ENCODE peak calls at places on chromosomes 6 and 20, in ten cellular contexts. C, P, I, F, O, B, R, L, Y and S are unnamed samples.

GRCh38 chr6:156427345-156427744 is 349.8 kb upstream of the ARID1B start:
- DNase-seq in O (no peak), R (no peak), B (no peak), Y (peak), P (peak), L (peak), I (peak), C (no peak), F (no peak), S (peak)

GRCh38 chr6:36131517-36132220 is 1.4 kb downstream of the MAPK13 start:
- DNase-seq in L (no peak), C (no peak), O (no peak), I (peak), P (peak), B (peak), Y (peak), F (no peak), R (no peak), S (no peak)

GRCh38 chr20:58877374-58878360 is 25.2 kb downstream of the GNAS start:
- DNase-seq in L (no peak), B (no peak), Y (no peak), R (no peak), C (no peak), I (no peak), O (no peak), F (no peak), P (no peak), S (no peak)

GRCh38 chr6:75612434-75612833 is 10.8 kb downstream of the SENP6 start:
- DNase-seq in Y (no peak), L (no peak), P (no peak), I (no peak), O (no peak), B (no peak), C (no peak), F (no peak), R (no peak), S (no peak)

GRCh38 chr6:44431118-44431725 is 43.7 kb downstream of the CDC5L start:
- DNase-seq in C (peak), F (no peak), Y (peak), P (peak), I (peak), B (no peak), O (no peak), L (no peak), R (no peak), S (peak)

GRCh38 chr6:30889921-30890645 is 5.8 kb downstream of the DDR1 start:
- DNase-seq in R (no peak), L (no peak), I (no peak), F (no peak), B (no peak), P (peak), Y (peak), C (no peak), O (no peak), S (no peak)

GRCh38 chr6:91020741-91021140 is 433.9 kb upstream of the MAP3K7 start:
- DNase-seq in B (no peak), Y (no peak), O (no peak), R (no peak), I (no peak), P (no peak), L (no peak), C (no peak), F (no peak), S (no peak)

GRCh38 chr6:45613678-45614077 is 235.9 kb upstream of the SUPT3H start:
- DNase-seq in C (no peak), P (peak), I (peak), F (no peak), O (no peak), Y (peak), R (peak), B (no peak), L (no peak), S (no peak)

GRCh38 chr6:72826033-72826432 is 204.2 kb downstream of the KCNQ5 start:
- DNase-seq in L (no peak), R (no peak), C (no peak), O (no peak), I (peak), P (no peak), B (no peak), Y (no peak), F (no peak), S (no peak)

GRCh38 chr6:39951198-39951597 is 16.9 kb upstream of the MOCS1 start:
- DNase-seq in P (no peak), F (no peak), L (no peak), O (no peak), B (no peak), I (no peak), Y (no peak), C (no peak), R (no peak), S (no peak)

GRCh38 chr6:107982511-107982910 is 24.5 kb upstream of the SEC63 start:
- DNase-seq in F (no peak), C (no peak), L (no peak), I (no peak), P (no peak), B (no peak), R (no peak), Y (no peak), O (no peak), S (no peak)

GRCh38 chr6:115838763-115839401 is 221.8 kb downstream of the FRK start:
- DNase-seq in I (peak), P (peak), R (no peak), C (no peak), F (no peak), O (no peak), B (no peak), L (no peak), Y (peak), S (no peak)

GRCh38 chr6:157867155-157867559 is 44.1 kb downstream of the SNX9 start:
- DNase-seq in O (no peak), Y (no peak), C (no peak), R (no peak), P (peak), B (no peak), I (peak), L (no peak), F (no peak), S (no peak)

GRCh38 chr6:30725713-30726505 is 5.8 kb downstream of the TUBB start:
- DNase-seq in F (no peak), L (no peak), R (no peak), B (no peak), P (peak), O (no peak), C (no peak), Y (no peak), I (no peak), S (no peak)

GRCh38 chr6:35668708-35669440 is 19.8 kb downstream of the FKBP5 start:
- DNase-seq in O (no peak), P (no peak), F (no peak), R (no peak), L (no peak), C (no peak), I (no peak), B (no peak), Y (no peak), S (no peak)

GRCh38 chr6:164345340-164345739 is 930.8 kb downstream of the QKI start:
- DNase-seq in F (no peak), C (no peak), R (no peak), B (no peak), Y (no peak), I (no peak), L (no peak), P (no peak), O (no peak), S (no peak)

GRCh38 chr6:142874676-142875075 is 70.3 kb downstream of the HIVEP2 start:
- DNase-seq in L (no peak), I (no peak), C (no peak), Y (no peak), O (no peak), B (no peak), F (no peak), R (no peak), P (no peak), S (no peak)

GRCh38 chr6:119351005-119351394 is 1.4 kb upstream of the MAN1A1 start:
- DNase-seq in C (no peak), Y (no peak), I (no peak), L (no peak), R (no peak), F (no peak), B (no peak), P (peak), O (no peak), S (peak)

GRCh38 chr20:63495167-63495720 is 3.6 kb downstream of the EEF1A2 start:
- DNase-seq in O (no peak), P (no peak), F (no peak), L (no peak), B (no peak), I (no peak), C (no peak), R (no peak), Y (no peak), S (no peak)

GRCh38 chr6:165231581-165232276 is 77.7 kb downstream of the C6orf118 start:
- DNase-seq in Y (peak), B (no peak), I (peak), R (no peak), F (peak), C (no peak), P (peak), O (no peak), L (no peak), S (peak)